ENCODE peak calls at places on chromosomes 7 and 10, in ten cellular contexts. U is upper lobe of right lung, O is AG10803, Y is uterus, F is fibroblast of the aortic adventitia, N is cardiac fibroblast, Z is AG04449, Q is right lobe of liver, G is AG09309, L is brain microvascular endothelial cell. B is an unnamed sample.

GRCh38 chr7:47356261-47356660 is 225.7 kb downstream of the TNS3 start:
- DNase-seq in U (no peak), L (no peak), Y (no peak), G (no peak), Q (no peak), F (no peak), O (no peak), Z (no peak), N (no peak), B (no peak)

GRCh38 chr10:113047605-113047962 is 97.5 kb downstream of the TCF7L2 start:
- DNase-seq in U (no peak), L (no peak), F (peak), Y (no peak), N (no peak), O (no peak), G (no peak), Z (no peak), Q (no peak), B (peak)

GRCh38 chr7:98831641-98832221 is 38.1 kb downstream of the TMEM130 start:
- DNase-seq in Q (no peak), L (peak), Z (no peak), U (peak), N (peak), O (no peak), F (peak), Y (no peak), G (no peak), B (no peak)

GRCh38 chr10:93867481-93867880 is 26.3 kb upstream of the SLC35G1 start:
- DNase-seq in L (no peak), F (no peak), Q (no peak), G (no peak), N (no peak), O (no peak), Z (no peak), Y (no peak), U (no peak), B (no peak)

GRCh38 chr7:143499743-143500348 is 22.2 kb downstream of the TAS2R41 start:
- DNase-seq in O (peak), Q (no peak), U (no peak), Z (no peak), F (peak), Y (no peak), N (no peak), G (no peak), L (no peak), B (no peak)

GRCh38 chr10:88853155-88853554 is 1.5 kb upstream of the ANKRD22 start:
- DNase-seq in Q (no peak), U (no peak), G (no peak), N (no peak), Y (no peak), F (no peak), L (no peak), O (no peak), Z (no peak), B (no peak)

GRCh38 chr10:127989481-127989964 is 82.6 kb downstream of the PTPRE start:
- DNase-seq in L (no peak), U (no peak), G (no peak), O (no peak), Q (no peak), N (no peak), Y (no peak), F (peak), Z (no peak), B (no peak)

GRCh38 chr7:16650266-16650665 is 4.3 kb downstream of the BZW2 start:
- DNase-seq in G (no peak), U (no peak), N (no peak), Z (no peak), F (no peak), Y (no peak), O (no peak), L (no peak), Q (no peak), B (peak)

GRCh38 chr10:79411546-79412495 is 33.6 kb downstream of the ZCCHC24 start:
- DNase-seq in O (no peak), N (no peak), U (no peak), G (no peak), Q (no peak), Z (no peak), Y (peak), F (no peak), L (no peak), B (no peak)

GRCh38 chr7:76262683-76263402 is 39.6 kb upstream of the HSPB1 start:
- DNase-seq in Q (peak), U (no peak), F (peak), G (peak), N (peak), O (peak), L (peak), Z (no peak), Y (peak), B (peak)

GRCh38 chr10:110758898-110759297 is 112.8 kb upstream of the PDCD4 start:
- DNase-seq in O (peak), N (peak), G (peak), F (peak), Q (no peak), Y (peak), Z (peak), L (peak), U (no peak), B (peak)

GRCh38 chr7:129108583-129108982 is 35.9 kb upstream of the TSPAN33 start:
- DNase-seq in G (no peak), O (no peak), U (no peak), Z (no peak), Q (no peak), F (no peak), L (peak), N (no peak), Y (no peak), B (peak)

GRCh38 chr10:103983367-103983911 is 16.5 kb downstream of the SLK start:
- DNase-seq in G (no peak), L (no peak), Y (no peak), F (peak), Z (no peak), O (no peak), U (no peak), Q (no peak), N (peak), B (no peak)

GRCh38 chr10:117477961-117478670 is 64.4 kb upstream of the EMX2 start:
- DNase-seq in G (peak), Q (no peak), N (peak), Y (no peak), O (peak), F (peak), Z (peak), L (peak), U (no peak), B (peak)

GRCh38 chr7:158325530-158326381 is 261.9 kb downstream of the PTPRN2 start:
- DNase-seq in Y (no peak), F (no peak), Z (no peak), N (no peak), O (no peak), U (no peak), L (peak), Q (no peak), G (no peak), B (peak)

GRCh38 chr10:125407000-125407502 is 246.7 kb upstream of the CTBP2 start:
- DNase-seq in N (peak), U (no peak), O (peak), F (peak), Q (no peak), Y (no peak), G (peak), Z (no peak), L (peak), B (peak)

GRCh38 chr7:6530626-6531491 is 20.4 kb downstream of the GRID2IP start:
- DNase-seq in Y (no peak), N (no peak), L (no peak), Z (no peak), G (no peak), U (no peak), F (no peak), O (no peak), Q (no peak), B (no peak)

GRCh38 chr10:74056081-74056818 is 58.3 kb downstream of the VCL start:
- DNase-seq in Z (peak), O (peak), Y (no peak), Q (no peak), G (no peak), F (peak), N (peak), L (peak), U (no peak), B (peak)

GRCh38 chr7:142859829-142860228 is 5.0 kb downstream of the EPHB6 start:
- DNase-seq in Z (peak), G (no peak), U (no peak), F (peak), Q (no peak), Y (peak), L (peak), O (peak), N (peak), B (peak)

GRCh38 chr10:76432274-76433012 is 1001.0 kb downstream of the LRMDA start:
- DNase-seq in Q (no peak), G (no peak), L (peak), F (peak), Z (no peak), N (peak), Y (peak), U (no peak), O (peak), B (peak)

GRCh38 chr10:14093735-14094484 is 236.8 kb downstream of the FRMD4A start:
- DNase-seq in N (peak), Q (no peak), F (peak), U (no peak), O (peak), Y (no peak), L (peak), G (no peak), Z (no peak), B (peak)

GRCh38 chr7:117873056-117873932 is at the start of gene CTTNBP2:
- DNase-seq in Z (no peak), Q (peak), N (peak), L (peak), U (peak), Y (peak), G (peak), F (peak), O (peak), B (peak)

GRCh38 chr10:119680050-119680449 is 28.9 kb downstream of the BAG3 start:
- DNase-seq in U (no peak), L (peak), G (peak), Z (no peak), O (peak), Q (no peak), N (peak), Y (no peak), F (peak), B (peak)

GRCh38 chr7:3482147-3482921 is 181.3 kb downstream of the SDK1 start:
- DNase-seq in L (peak), F (peak), G (no peak), Y (no peak), O (no peak), N (peak), U (no peak), Z (no peak), Q (no peak), B (peak)

GRCh38 chr10:52778511-52779392 is 6.2 kb upstream of the MBL2 start:
- DNase-seq in Q (no peak), F (peak), Y (no peak), G (no peak), Z (no peak), N (peak), L (peak), U (no peak), O (peak), B (peak)

GRCh38 chr10:35268791-35269257 is 67.5 kb upstream of the CCNY start:
- DNase-seq in Y (no peak), O (no peak), U (no peak), G (no peak), Q (no peak), L (no peak), F (peak), Z (no peak), N (no peak), B (no peak)

GRCh38 chr7:9488555-9488954 is 1055.1 kb downstream of the NXPH1 start:
- DNase-seq in Z (peak), G (no peak), N (peak), Q (no peak), O (peak), U (no peak), L (peak), Y (no peak), F (peak), B (peak)

GRCh38 chr7:1852781-1853618 is 182.9 kb downstream of the ELFN1 start:
- DNase-seq in Z (no peak), N (no peak), G (no peak), L (no peak), F (no peak), U (peak), Y (no peak), O (no peak), Q (peak), B (no peak)

GRCh38 chr7:17405786-17406185 is 107.3 kb downstream of the AHR start:
- DNase-seq in Y (no peak), Q (no peak), G (peak), F (peak), L (peak), N (peak), U (no peak), O (peak), Z (peak), B (peak)

GRCh38 chr7:130982160-130982638 is 248.2 kb upstream of the KLF14 start:
- DNase-seq in F (peak), O (peak), G (no peak), Q (no peak), L (no peak), Z (no peak), Y (no peak), N (peak), U (no peak), B (peak)

GRCh38 chr10:124745678-124746077 is 1.5 kb upstream of the FAM53B start:
- DNase-seq in Q (no peak), N (peak), U (no peak), G (no peak), O (peak), Z (no peak), Y (no peak), F (peak), L (peak), B (peak)

GRCh38 chr7:95950698-95951097 is 178.3 kb downstream of the DYNC1I1 start:
- DNase-seq in N (peak), L (no peak), Q (no peak), O (peak), F (no peak), U (no peak), Y (no peak), G (peak), Z (no peak), B (peak)

GRCh38 chr7:134528749-134529148 is 1.4 kb downstream of the AKR1B10 start:
- DNase-seq in F (no peak), L (no peak), U (no peak), Y (no peak), G (no peak), Z (no peak), O (no peak), N (no peak), Q (no peak), B (no peak)

GRCh38 chr7:101546308-101546936 is 82.7 kb downstream of the MYL10 start:
- DNase-seq in G (no peak), N (no peak), F (no peak), Z (no peak), U (peak), Y (no peak), Q (peak), L (no peak), O (no peak), B (no peak)

GRCh38 chr10:43196131-43196980 is 58.1 kb downstream of the CSGALNACT2 start:
- DNase-seq in G (no peak), Z (no peak), U (peak), N (no peak), L (no peak), Q (peak), O (no peak), Y (peak), F (no peak), B (no peak)

DNA sequence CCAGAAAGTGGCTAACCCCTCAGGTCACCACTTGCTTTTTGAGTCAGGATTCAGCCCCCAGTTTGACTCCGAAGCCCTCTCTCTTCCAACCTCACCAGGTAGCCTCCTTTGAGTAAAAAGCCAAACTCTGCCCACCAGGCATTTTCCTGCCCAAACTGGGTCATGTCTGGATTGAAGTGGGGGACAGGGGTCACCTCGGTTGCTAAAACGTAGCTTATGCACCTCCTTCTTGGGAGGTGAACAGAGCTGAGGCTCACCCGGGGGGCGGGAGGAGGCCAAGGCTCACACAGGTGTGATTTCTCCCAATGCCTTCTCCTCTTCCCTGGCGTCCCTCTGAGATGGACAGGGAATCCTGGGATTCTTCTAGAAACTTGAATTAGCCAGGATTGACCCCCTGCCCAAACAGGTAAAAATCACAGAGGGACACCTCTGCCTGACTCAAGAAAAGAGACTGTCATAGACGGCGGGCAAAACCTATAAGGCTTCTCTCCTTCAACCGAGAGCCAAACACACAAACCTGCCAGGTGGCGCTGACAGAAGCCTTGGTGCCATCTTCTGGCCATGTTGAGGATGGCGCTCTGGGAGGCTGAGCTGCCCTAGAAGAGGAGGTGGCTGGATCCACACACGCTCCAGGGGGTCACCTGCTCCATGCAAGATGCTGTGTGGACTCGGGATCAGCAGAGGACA is 51.6 kb downstream of the PRLHR start:
- DNase-seq in O (peak), N (peak), G (no peak), U (peak), Q (peak), Y (no peak), F (peak), L (peak), Z (no peak), B (peak)
- TF ChIP-seq CTCF in O (peak), N (peak), G (peak), U (peak), Q (peak), Y (peak), F (peak), L (peak), Z (peak), B (peak)

DNA sequence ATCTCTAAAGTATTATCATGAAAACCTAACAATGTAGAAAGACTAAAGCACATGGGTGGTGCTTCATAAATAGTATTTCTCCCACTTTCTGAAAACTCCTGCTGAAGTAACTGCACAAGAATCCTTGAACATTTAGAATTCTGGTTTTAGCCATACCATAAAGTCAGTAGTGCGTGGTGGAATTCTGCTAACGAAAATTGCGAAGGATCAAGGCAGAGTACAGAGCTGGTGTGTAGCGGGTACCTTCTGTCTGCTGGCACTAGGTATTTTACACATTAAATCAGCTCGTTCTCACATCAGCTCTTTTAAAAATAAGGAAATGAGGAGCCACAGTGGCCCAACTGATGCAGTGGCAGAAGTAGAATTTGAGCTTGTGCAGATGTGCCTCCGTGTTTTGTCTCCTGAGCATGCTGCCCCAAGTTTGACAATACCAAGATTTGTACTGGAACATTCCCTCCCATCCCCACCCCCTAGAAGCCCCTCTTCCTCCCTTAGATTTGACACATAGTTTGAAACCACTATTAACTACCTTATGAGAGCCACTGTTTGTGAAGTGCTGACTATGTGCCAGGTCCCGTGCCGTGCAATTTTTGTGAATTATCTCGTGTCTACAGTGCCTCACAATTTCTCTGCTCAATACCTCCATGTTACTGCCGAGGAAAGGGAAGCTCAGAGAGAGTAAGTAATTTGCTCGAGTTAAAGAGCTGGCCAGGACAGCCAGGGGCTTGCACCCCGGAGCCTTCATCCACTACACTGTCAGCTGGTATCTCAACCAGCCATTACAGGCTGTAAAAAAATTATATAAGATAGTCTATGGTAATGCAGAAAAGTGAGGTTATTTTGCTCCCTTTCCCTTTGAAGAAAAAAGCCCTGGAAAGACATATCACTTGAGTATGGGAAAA is 66.9 kb downstream of the EGFR start:
- DNase-seq in Y (no peak), L (no peak), G (no peak), U (no peak), Z (no peak), O (no peak), F (no peak), Q (no peak), N (no peak), B (no peak)
- H3K4me3 ChIP-seq in Y (peak), L (no peak), G (no peak), U (peak), Z (peak), O (peak), F (peak), Q (no peak), N (peak), B (no peak)

DNA sequence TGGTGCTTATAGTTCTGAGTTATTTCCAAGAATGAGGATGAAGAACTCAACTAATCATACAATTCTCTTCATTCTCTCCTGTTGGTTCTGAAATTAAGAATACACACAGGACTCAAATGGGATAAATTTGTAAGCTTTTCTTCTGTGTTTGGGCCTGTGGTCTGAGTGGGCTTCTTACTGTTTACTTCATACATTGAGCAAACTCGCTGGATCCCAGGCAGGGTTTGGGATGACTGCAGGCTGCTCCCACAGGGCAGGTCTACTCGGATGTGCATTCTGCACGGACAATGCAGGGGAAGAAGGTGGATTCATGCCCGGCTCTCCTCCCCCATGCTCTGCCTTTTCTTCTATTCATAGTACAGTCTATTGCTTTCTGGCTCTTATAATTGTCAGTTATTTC is 22.3 kb upstream of the FAM171A1 start:
- DNase-seq in G (no peak), F (no peak), Y (no peak), L (no peak), Q (no peak), O (no peak), N (no peak), Z (no peak), U (no peak), B (no peak)
- TF ChIP-seq CTCF in G (no peak), F (no peak), Y (no peak), L (no peak), Q (no peak), O (no peak), N (no peak), Z (no peak), U (no peak), B (no peak)

DNA sequence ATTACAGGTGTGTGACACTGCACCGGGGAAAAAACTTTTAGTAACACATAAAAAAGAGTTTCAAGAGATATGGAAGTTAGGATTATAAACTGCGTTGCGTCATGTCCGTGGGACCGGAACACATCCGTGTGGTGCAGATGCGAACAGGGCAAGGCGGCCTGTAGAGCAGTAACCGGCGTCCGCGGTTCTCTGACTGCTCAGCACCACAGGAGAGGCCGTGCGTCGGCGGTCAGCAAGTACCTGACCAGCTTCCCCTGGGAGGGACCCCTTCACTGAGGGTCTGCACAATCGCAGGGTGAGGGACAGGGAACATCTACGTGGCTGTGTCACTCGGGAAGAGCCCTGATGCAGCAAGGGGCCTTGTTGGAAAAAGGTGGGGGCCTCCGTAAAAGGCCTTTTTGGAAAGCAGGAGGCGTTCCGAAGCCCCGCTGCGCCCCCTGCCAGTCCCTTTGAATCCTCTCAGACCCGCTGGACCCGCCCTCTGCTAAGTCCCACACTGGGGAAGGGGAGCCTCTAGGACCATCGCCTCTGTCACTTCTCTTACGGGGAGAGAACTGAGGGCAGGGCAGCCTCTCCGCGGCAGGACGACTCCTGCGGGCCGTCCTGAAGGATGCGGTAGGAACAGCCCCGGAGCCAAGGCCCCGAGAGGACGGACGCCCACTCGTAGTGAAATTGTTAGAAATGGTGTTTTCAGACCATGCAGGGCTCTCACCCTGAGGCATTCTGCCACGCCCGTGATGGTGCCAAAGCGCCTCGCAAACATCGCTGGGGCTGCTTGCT is 771.6 kb upstream of the COBL start:
- DNase-seq in Z (no peak), Y (no peak), F (no peak), L (no peak), Q (no peak), U (no peak), O (no peak), G (no peak), N (no peak), B (no peak)
- H3K4me3 ChIP-seq in Z (no peak), Y (no peak), F (no peak), L (no peak), Q (no peak), U (peak), O (no peak), G (no peak), N (no peak), B (no peak)

B was measured in bronchial epithelial cell.